ENCODE peak calls at places on chromosomes 11 and 22, in eight cellular contexts. One of them, this sample, is unnamed.
A peak's percentile ranks its signal among the peaks of the same experiment; 100 is the strongest.

GRCh38 chr11:65258988-65259387 is 2.8 kb upstream of the POLA2 start:
- DNase-seq in Ammon's horn: no peak
- DNase-seq in H9: no peak
- DNase-seq in activated T-cell treated with anti-CD3 and anti-CD28 coated beads for 1 hour: no peak
- DNase-seq in T-helper 1 cell: no peak
- DNase-seq in Caco-2: no peak
- DNase-seq in GM23248: no peak
- DNase-seq in NCI-H1092: no peak
- DNase-seq in this sample: no peak

GRCh38 chr11:9231848-9232177 is 33.3 kb downstream of the DENND5A start:
- DNase-seq in Ammon's horn: peak; percentile 81
- DNase-seq in H9: no peak
- DNase-seq in activated T-cell treated with anti-CD3 and anti-CD28 coated beads for 1 hour: no peak
- DNase-seq in T-helper 1 cell: no peak
- DNase-seq in Caco-2: no peak
- DNase-seq in GM23248: peak; percentile 60
- DNase-seq in NCI-H1092: no peak
- DNase-seq in this sample: no peak

GRCh38 chr11:72760543-72761400 is 8.6 kb upstream of the ARAP1 start:
- DNase-seq in Ammon's horn: no peak
- DNase-seq in H9: no peak
- DNase-seq in activated T-cell treated with anti-CD3 and anti-CD28 coated beads for 1 hour: no peak
- DNase-seq in T-helper 1 cell: no peak
- DNase-seq in Caco-2: no peak
- DNase-seq in GM23248: peak; percentile 69
- DNase-seq in NCI-H1092: no peak
- DNase-seq in this sample: no peak

GRCh38 chr11:61841636-61842332 is 13.7 kb downstream of the FADS2 start:
- DNase-seq in Ammon's horn: peak; percentile 77
- DNase-seq in H9: no peak
- DNase-seq in activated T-cell treated with anti-CD3 and anti-CD28 coated beads for 1 hour: no peak
- DNase-seq in T-helper 1 cell: no peak
- DNase-seq in Caco-2: no peak
- DNase-seq in GM23248: no peak
- DNase-seq in NCI-H1092: no peak
- DNase-seq in this sample: no peak

GRCh38 chr11:60899021-60899936 is 7.1 kb downstream of the PRPF19 start:
- DNase-seq in Ammon's horn: peak; percentile 77
- DNase-seq in H9: peak; percentile 49
- DNase-seq in activated T-cell treated with anti-CD3 and anti-CD28 coated beads for 1 hour: no peak
- DNase-seq in T-helper 1 cell: no peak
- DNase-seq in Caco-2: no peak
- DNase-seq in GM23248: peak; percentile 77
- DNase-seq in NCI-H1092: peak; percentile 49
- DNase-seq in this sample: peak; percentile 28

GRCh38 chr22:21909871-21910270 is 42.4 kb upstream of the MAPK1 start:
- DNase-seq in Ammon's horn: no peak
- DNase-seq in H9: no peak
- DNase-seq in activated T-cell treated with anti-CD3 and anti-CD28 coated beads for 1 hour: no peak
- DNase-seq in T-helper 1 cell: no peak
- DNase-seq in Caco-2: no peak
- DNase-seq in GM23248: no peak
- DNase-seq in NCI-H1092: no peak
- DNase-seq in this sample: no peak

GRCh38 chr11:128494418-128495332 is 92.7 kb downstream of the ETS1 start:
- DNase-seq in Ammon's horn: no peak
- DNase-seq in H9: no peak
- DNase-seq in activated T-cell treated with anti-CD3 and anti-CD28 coated beads for 1 hour: no peak
- DNase-seq in T-helper 1 cell: no peak
- DNase-seq in Caco-2: no peak
- DNase-seq in GM23248: no peak
- DNase-seq in NCI-H1092: no peak
- DNase-seq in this sample: no peak

GRCh38 chr11:1131033-1131911 is 26.5 kb upstream of the MUC5AC start:
- DNase-seq in Ammon's horn: no peak
- DNase-seq in H9: peak; percentile 37
- DNase-seq in activated T-cell treated with anti-CD3 and anti-CD28 coated beads for 1 hour: no peak
- DNase-seq in T-helper 1 cell: no peak
- DNase-seq in Caco-2: no peak
- DNase-seq in GM23248: no peak
- DNase-seq in NCI-H1092: peak; percentile 47
- DNase-seq in this sample: no peak

GRCh38 chr11:46686886-46687810 is 13.3 kb downstream of the ARHGAP1 start:
- DNase-seq in Ammon's horn: peak; percentile 63
- DNase-seq in H9: no peak
- DNase-seq in activated T-cell treated with anti-CD3 and anti-CD28 coated beads for 1 hour: no peak
- DNase-seq in T-helper 1 cell: no peak
- DNase-seq in Caco-2: no peak
- DNase-seq in GM23248: peak; percentile 96
- DNase-seq in NCI-H1092: no peak
- DNase-seq in this sample: no peak

GRCh38 chr11:12157241-12157661 is 46.9 kb downstream of the MICAL2 start:
- DNase-seq in Ammon's horn: no peak
- DNase-seq in H9: no peak
- DNase-seq in activated T-cell treated with anti-CD3 and anti-CD28 coated beads for 1 hour: no peak
- DNase-seq in T-helper 1 cell: no peak
- DNase-seq in Caco-2: no peak
- DNase-seq in GM23248: peak; percentile 83
- DNase-seq in NCI-H1092: no peak
- DNase-seq in this sample: no peak

GRCh38 chr11:111336582-111337256 is 38.4 kb downstream of the POU2AF3 start:
- DNase-seq in Ammon's horn: no peak
- DNase-seq in H9: peak; percentile 50
- DNase-seq in activated T-cell treated with anti-CD3 and anti-CD28 coated beads for 1 hour: no peak
- DNase-seq in T-helper 1 cell: no peak
- DNase-seq in Caco-2: peak; percentile 87
- DNase-seq in GM23248: peak; percentile 94
- DNase-seq in NCI-H1092: no peak
- DNase-seq in this sample: no peak

GRCh38 chr11:90176069-90176468 is 41.6 kb downstream of the NAALAD2 start:
- DNase-seq in Ammon's horn: no peak
- DNase-seq in H9: no peak
- DNase-seq in activated T-cell treated with anti-CD3 and anti-CD28 coated beads for 1 hour: no peak
- DNase-seq in T-helper 1 cell: no peak
- DNase-seq in Caco-2: no peak
- DNase-seq in GM23248: no peak
- DNase-seq in NCI-H1092: no peak
- DNase-seq in this sample: no peak

GRCh38 chr11:122209619-122210377 is 93.8 kb upstream of the BLID start:
- DNase-seq in Ammon's horn: peak; percentile 87
- DNase-seq in H9: no peak
- DNase-seq in activated T-cell treated with anti-CD3 and anti-CD28 coated beads for 1 hour: no peak
- DNase-seq in T-helper 1 cell: no peak
- DNase-seq in Caco-2: no peak
- DNase-seq in GM23248: peak; percentile 83
- DNase-seq in NCI-H1092: no peak
- DNase-seq in this sample: no peak

GRCh38 chr11:130652671-130653335 is 204.4 kb downstream of the ADAMTS15 start:
- DNase-seq in Ammon's horn: no peak
- DNase-seq in H9: no peak
- DNase-seq in activated T-cell treated with anti-CD3 and anti-CD28 coated beads for 1 hour: no peak
- DNase-seq in T-helper 1 cell: no peak
- DNase-seq in Caco-2: no peak
- DNase-seq in GM23248: peak; percentile 90
- DNase-seq in NCI-H1092: no peak
- DNase-seq in this sample: no peak

GRCh38 chr22:27975381-27976013 is 56.4 kb upstream of the PITPNB start:
- DNase-seq in Ammon's horn: no peak
- DNase-seq in H9: no peak
- DNase-seq in activated T-cell treated with anti-CD3 and anti-CD28 coated beads for 1 hour: no peak
- DNase-seq in T-helper 1 cell: no peak
- DNase-seq in Caco-2: no peak
- DNase-seq in GM23248: peak; percentile 9
- DNase-seq in NCI-H1092: no peak
- DNase-seq in this sample: no peak

GRCh38 chr11:35567737-35568465 is 42.5 kb upstream of the PAMR1 start:
- DNase-seq in Ammon's horn: no peak
- DNase-seq in H9: peak; percentile 43
- DNase-seq in activated T-cell treated with anti-CD3 and anti-CD28 coated beads for 1 hour: no peak
- DNase-seq in T-helper 1 cell: no peak
- DNase-seq in Caco-2: peak; percentile 51
- DNase-seq in GM23248: no peak
- DNase-seq in NCI-H1092: no peak
- DNase-seq in this sample: no peak

GRCh38 chr11:128691802-128692749 is 1.8 kb upstream of the FLI1 start:
- DNase-seq in Ammon's horn: no peak
- DNase-seq in H9: peak; percentile 75
- DNase-seq in activated T-cell treated with anti-CD3 and anti-CD28 coated beads for 1 hour: no peak
- DNase-seq in T-helper 1 cell: no peak
- DNase-seq in Caco-2: no peak
- DNase-seq in GM23248: peak; percentile 32
- DNase-seq in NCI-H1092: no peak
- DNase-seq in this sample: no peak

GRCh38 chr11:120337896-120338840 is 2.0 kb downstream of the ARHGEF12 start:
- DNase-seq in Ammon's horn: peak; percentile 57
- DNase-seq in H9: no peak
- DNase-seq in activated T-cell treated with anti-CD3 and anti-CD28 coated beads for 1 hour: no peak
- DNase-seq in T-helper 1 cell: no peak
- DNase-seq in Caco-2: no peak
- DNase-seq in GM23248: peak; percentile 67
- DNase-seq in NCI-H1092: no peak
- DNase-seq in this sample: no peak

GRCh38 chr22:19955241-19956128 is 13.9 kb upstream of the TXNRD2 start:
- DNase-seq in Ammon's horn: no peak
- DNase-seq in H9: no peak
- DNase-seq in activated T-cell treated with anti-CD3 and anti-CD28 coated beads for 1 hour: no peak
- DNase-seq in T-helper 1 cell: no peak
- DNase-seq in Caco-2: no peak
- DNase-seq in GM23248: no peak
- DNase-seq in NCI-H1092: no peak
- DNase-seq in this sample: no peak

GRCh38 chr11:2378527-2379210 is 1.6 kb downstream of the CD81 start:
- DNase-seq in Ammon's horn: no peak
- DNase-seq in H9: no peak
- DNase-seq in activated T-cell treated with anti-CD3 and anti-CD28 coated beads for 1 hour: no peak
- DNase-seq in T-helper 1 cell: no peak
- DNase-seq in Caco-2: no peak
- DNase-seq in GM23248: peak; percentile 88
- DNase-seq in NCI-H1092: no peak
- DNase-seq in this sample: no peak

GRCh38 chr11:10407055-10407454 is 48.0 kb upstream of the AMPD3 start:
- DNase-seq in Ammon's horn: no peak
- DNase-seq in H9: no peak
- DNase-seq in activated T-cell treated with anti-CD3 and anti-CD28 coated beads for 1 hour: no peak
- DNase-seq in T-helper 1 cell: no peak
- DNase-seq in Caco-2: no peak
- DNase-seq in GM23248: peak; percentile 90
- DNase-seq in NCI-H1092: no peak
- DNase-seq in this sample: no peak